ENCODE peak calls at places on chromosomes 11 and 22, in six cellular contexts. B is NCI-H2081, H is upper lobe of right lung, I is tibial nerve, E is AG08395, C is WTC11. T is an unnamed sample.

GRCh38 chr11:111913997-111914396 is 1.5 kb downstream of the HSPB2 start:
- DNase-seq in B (no peak), H (no peak), I (peak; percentile 64), E (peak; percentile 85), C (no peak), T (no peak)

GRCh38 chr11:104905271-104905670 is 7.0 kb upstream of the CASP12 start:
- DNase-seq in B (no peak), H (no peak), I (no peak), E (no peak), C (no peak), T (peak; percentile 31)

GRCh38 chr11:93160156-93160555 is 37.6 kb downstream of the SLC36A4 start:
- DNase-seq in B (no peak), H (no peak), I (no peak), E (no peak), C (no peak), T (no peak)

GRCh38 chr22:27726344-27726725 is 75.2 kb downstream of the MN1 start:
- DNase-seq in B (no peak), H (no peak), I (no peak), E (no peak), C (no peak), T (no peak)

GRCh38 chr11:120184946-120185677 is 25.7 kb upstream of the OAF start:
- DNase-seq in B (no peak), H (peak; percentile 62), I (peak; percentile 69), E (peak; percentile 58), C (no peak), T (no peak)

GRCh38 chr22:42064629-42065028 is 6.0 kb downstream of the NAGA start:
- DNase-seq in B (no peak), H (no peak), I (no peak), E (no peak), C (no peak), T (no peak)

GRCh38 chr22:20844055-20845037 is 14.3 kb downstream of the PI4KA start:
- DNase-seq in B (no peak), H (no peak), I (no peak), E (no peak), C (no peak), T (no peak)

GRCh38 chr11:35723493-35724284 is 61.1 kb downstream of the TRIM44 start:
- DNase-seq in B (no peak), H (no peak), I (no peak), E (no peak), C (no peak), T (peak; percentile 16)

GRCh38 chr22:42343136-42343484 is 72.7 kb upstream of the TCF20 start:
- DNase-seq in B (no peak), H (no peak), I (no peak), E (no peak), C (no peak), T (no peak)

GRCh38 chr11:96230686-96231085 is 112.3 kb downstream of the MAML2 start:
- DNase-seq in B (no peak), H (no peak), I (no peak), E (no peak), C (no peak), T (no peak)

GRCh38 chr11:91935120-91935519 is 289.5 kb upstream of the FAT3 start:
- DNase-seq in B (no peak), H (no peak), I (no peak), E (no peak), C (no peak), T (no peak)

GRCh38 chr11:31940396-31941037 is 129.4 kb upstream of the PAX6 start:
- DNase-seq in B (no peak), H (no peak), I (no peak), E (peak; percentile 6), C (no peak), T (no peak)

GRCh38 chr11:116563028-116563712 is 209.6 kb downstream of the BUD13 start:
- DNase-seq in B (no peak), H (peak; percentile 69), I (no peak), E (peak; percentile 29), C (no peak), T (peak; percentile 27)

GRCh38 chr11:128895505-128895904 is 4.3 kb downstream of the KCNJ5 start:
- DNase-seq in B (no peak), H (no peak), I (no peak), E (no peak), C (no peak), T (no peak)

GRCh38 chr11:65575568-65576231 is at the start of gene EHBP1L1:
- DNase-seq in B (peak; percentile 59), H (peak; percentile 91), I (peak; percentile 49), E (peak; percentile 73), C (no peak), T (peak; percentile 97)

GRCh38 chr11:1879941-1880720 is 11.6 kb downstream of the PRR33 start:
- DNase-seq in B (no peak), H (peak; percentile 64), I (peak; percentile 66), E (no peak), C (no peak), T (no peak)

GRCh38 chr11:126522152-126522551 is 166.7 kb downstream of the ST3GAL4 start:
- DNase-seq in B (no peak), H (no peak), I (no peak), E (peak; percentile 43), C (no peak), T (no peak)